ENCODE peak calls at places on chromosomes 2 and 18, in four cellular contexts. One of them, this sample, is unnamed.

GRCh38 chr2:65647249-65647842 is 214.9 kb upstream of the SPRED2 start:
- DNase-seq in A549: no peak
- DNase-seq in MM.1S: no peak
- DNase-seq in hepatocyte: no peak
- DNase-seq in this sample: no peak

GRCh38 chr2:224038049-224038829 is 847 bp downstream of the SERPINE2 start:
- DNase-seq in A549: peak
- DNase-seq in MM.1S: peak
- DNase-seq in hepatocyte: peak
- DNase-seq in this sample: peak

GRCh38 chr2:11533278-11534077 is at the start of gene GREB1:
- DNase-seq in A549: no peak
- DNase-seq in MM.1S: no peak
- DNase-seq in hepatocyte: no peak
- DNase-seq in this sample: peak

GRCh38 chr2:197148401-197148800 is 162.2 kb downstream of the ANKRD44 start:
- DNase-seq in A549: no peak
- DNase-seq in MM.1S: no peak
- DNase-seq in hepatocyte: no peak
- DNase-seq in this sample: no peak

GRCh38 chr2:178109813-178110212 is 2.4 kb upstream of the RBM45 start:
- DNase-seq in A549: peak
- DNase-seq in MM.1S: peak
- DNase-seq in hepatocyte: peak
- DNase-seq in this sample: peak

GRCh38 chr18:37282386-37283037 is 283.1 kb downstream of the CELF4 start:
- DNase-seq in A549: peak
- DNase-seq in MM.1S: no peak
- DNase-seq in hepatocyte: no peak
- DNase-seq in this sample: no peak

GRCh38 chr2:182377467-182377866 is 49.4 kb downstream of the PDE1A start:
- DNase-seq in A549: no peak
- DNase-seq in MM.1S: no peak
- DNase-seq in hepatocyte: no peak
- DNase-seq in this sample: no peak

GRCh38 chr18:78814321-78814720 is 165.3 kb upstream of the SALL3 start:
- DNase-seq in A549: no peak
- DNase-seq in MM.1S: no peak
- DNase-seq in hepatocyte: peak
- DNase-seq in this sample: no peak

GRCh38 chr2:211181626-211182025 is 625.2 kb downstream of the CPS1 start:
- DNase-seq in A549: no peak
- DNase-seq in MM.1S: no peak
- DNase-seq in hepatocyte: peak
- DNase-seq in this sample: peak

GRCh38 chr2:85255813-85256581 is 71.8 kb downstream of the TGOLN2 start:
- DNase-seq in A549: no peak
- DNase-seq in MM.1S: no peak
- DNase-seq in hepatocyte: peak
- DNase-seq in this sample: peak

GRCh38 chr2:4291430-4291829 is 588.1 kb downstream of the DCDC2C start:
- DNase-seq in A549: no peak
- DNase-seq in MM.1S: peak
- DNase-seq in hepatocyte: no peak
- DNase-seq in this sample: no peak
- H3K4me2 ChIP-seq in A549: no peak
- H3K4me2 ChIP-seq in MM.1S: no peak
- H3K4me2 ChIP-seq in hepatocyte: no peak
- H3K4me2 ChIP-seq in this sample: no peak

GRCh38 chr2:190407246-190407661 is 901 bp upstream of the MFSD6 start:
- DNase-seq in A549: peak
- DNase-seq in MM.1S: no peak
- DNase-seq in hepatocyte: no peak
- DNase-seq in this sample: no peak

GRCh38 chr2:190410171-190410570 is 2.0 kb downstream of the MFSD6 start:
- DNase-seq in A549: no peak
- DNase-seq in MM.1S: no peak
- DNase-seq in hepatocyte: no peak
- DNase-seq in this sample: no peak

GRCh38 chr2:190407662-190408537 is at the start of gene MFSD6:
- DNase-seq in A549: peak
- DNase-seq in MM.1S: peak
- DNase-seq in hepatocyte: peak
- DNase-seq in this sample: no peak

GRCh38 chr2:190408538-190409271 is 550 bp downstream of the MFSD6 start:
- DNase-seq in A549: peak
- DNase-seq in MM.1S: peak
- DNase-seq in hepatocyte: peak
- DNase-seq in this sample: peak

DNA sequence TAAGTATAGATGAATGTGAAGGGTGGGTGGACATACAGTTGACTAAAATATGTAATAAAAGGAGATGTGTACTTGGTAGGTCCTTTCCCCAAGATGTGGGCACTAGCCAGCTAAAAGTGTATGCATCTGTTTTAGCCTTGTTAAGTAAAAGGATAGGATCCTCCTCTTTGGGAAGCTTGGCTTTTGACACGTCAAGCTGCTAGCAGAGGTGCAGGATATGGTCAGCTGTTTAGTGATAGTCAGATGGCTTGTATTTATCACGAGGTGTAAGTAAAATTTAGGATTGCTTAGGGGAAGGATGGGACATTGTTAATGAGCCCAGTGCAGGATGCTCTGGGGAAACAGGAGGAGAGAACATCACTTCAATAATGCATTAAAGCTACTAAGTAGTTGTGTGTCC is 1.5 kb downstream of the MFSD6 start:
- DNase-seq in A549: no peak
- DNase-seq in MM.1S: no peak
- DNase-seq in hepatocyte: no peak
- DNase-seq in this sample: no peak
- H3K4me2 ChIP-seq in A549: peak
- H3K4me2 ChIP-seq in MM.1S: peak
- H3K4me2 ChIP-seq in hepatocyte: peak
- H3K4me2 ChIP-seq in this sample: no peak

DNA sequence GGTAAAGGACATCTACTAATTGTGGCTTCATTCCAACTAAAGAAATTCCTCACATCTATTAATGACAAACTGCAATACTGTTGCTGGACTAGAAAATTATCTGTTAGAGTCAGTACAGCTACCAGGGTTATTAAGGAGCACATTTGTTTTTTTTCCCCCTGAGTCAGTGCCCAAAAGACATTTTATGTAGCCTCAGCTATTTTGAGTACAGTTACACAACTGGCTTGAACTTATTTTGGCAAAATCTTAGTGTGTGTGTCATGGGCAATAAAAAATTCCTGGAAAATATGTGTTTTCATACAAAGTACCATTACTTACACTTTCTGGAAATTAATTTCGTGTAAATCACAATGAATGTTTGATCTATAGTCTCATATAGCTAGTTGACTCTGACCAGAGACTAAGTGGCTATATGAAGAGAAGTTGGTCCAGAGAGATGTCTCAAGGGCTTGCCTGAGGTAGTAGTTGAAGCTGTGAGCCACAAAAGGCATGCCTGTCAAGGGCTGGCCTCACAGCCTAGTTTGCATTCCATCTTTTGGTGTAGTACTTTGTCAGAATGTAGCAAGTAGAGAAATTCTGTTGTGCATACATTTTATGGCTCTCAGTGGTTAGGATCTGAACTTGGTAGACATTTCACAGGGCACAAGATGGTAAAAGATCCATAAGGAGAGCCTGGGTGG is 283.4 kb downstream of the MTX2 start:
- DNase-seq in A549: no peak
- DNase-seq in MM.1S: no peak
- DNase-seq in hepatocyte: no peak
- DNase-seq in this sample: no peak
- H3K4me2 ChIP-seq in A549: no peak
- H3K4me2 ChIP-seq in MM.1S: no peak
- H3K4me2 ChIP-seq in hepatocyte: no peak
- H3K4me2 ChIP-seq in this sample: no peak

GRCh38 chr2:200664770-200665494 is 79.1 kb downstream of the AOX1 start:
- DNase-seq in A549: no peak
- DNase-seq in MM.1S: no peak
- DNase-seq in hepatocyte: no peak
- DNase-seq in this sample: no peak

GRCh38 chr2:200665626-200666453 is 80.0 kb downstream of the AOX1 start:
- DNase-seq in A549: no peak
- DNase-seq in MM.1S: no peak
- DNase-seq in hepatocyte: peak
- DNase-seq in this sample: no peak

GRCh38 chr2:200667397-200667796 is 81.6 kb downstream of the AOX1 start:
- DNase-seq in A549: no peak
- DNase-seq in MM.1S: no peak
- DNase-seq in hepatocyte: no peak
- DNase-seq in this sample: no peak

GRCh38 chr2:200670313-200670712 is 84.5 kb downstream of the AOX1 start:
- DNase-seq in A549: peak
- DNase-seq in MM.1S: no peak
- DNase-seq in hepatocyte: no peak
- DNase-seq in this sample: no peak

GRCh38 chr2:200668473-200668872 is 82.7 kb downstream of the AOX1 start:
- DNase-seq in A549: no peak
- DNase-seq in MM.1S: no peak
- DNase-seq in hepatocyte: no peak
- DNase-seq in this sample: no peak
- H3K4me2 ChIP-seq in A549: no peak
- H3K4me2 ChIP-seq in MM.1S: no peak
- H3K4me2 ChIP-seq in hepatocyte: no peak
- H3K4me2 ChIP-seq in this sample: no peak

GRCh38 chr2:32864337-32864736 is 82.4 kb upstream of the LTBP1 start:
- DNase-seq in A549: peak
- DNase-seq in MM.1S: no peak
- DNase-seq in hepatocyte: no peak
- DNase-seq in this sample: peak

GRCh38 chr2:32863803-32864202 is 83.0 kb upstream of the LTBP1 start:
- DNase-seq in A549: no peak
- DNase-seq in MM.1S: no peak
- DNase-seq in hepatocyte: no peak
- DNase-seq in this sample: peak

GRCh38 chr2:32863326-32863725 is 83.4 kb upstream of the LTBP1 start:
- DNase-seq in A549: no peak
- DNase-seq in MM.1S: no peak
- DNase-seq in hepatocyte: no peak
- DNase-seq in this sample: no peak

GRCh38 chr2:32865399-32866068 is 81.2 kb upstream of the LTBP1 start:
- DNase-seq in A549: peak
- DNase-seq in MM.1S: no peak
- DNase-seq in hepatocyte: no peak
- DNase-seq in this sample: peak

DNA sequence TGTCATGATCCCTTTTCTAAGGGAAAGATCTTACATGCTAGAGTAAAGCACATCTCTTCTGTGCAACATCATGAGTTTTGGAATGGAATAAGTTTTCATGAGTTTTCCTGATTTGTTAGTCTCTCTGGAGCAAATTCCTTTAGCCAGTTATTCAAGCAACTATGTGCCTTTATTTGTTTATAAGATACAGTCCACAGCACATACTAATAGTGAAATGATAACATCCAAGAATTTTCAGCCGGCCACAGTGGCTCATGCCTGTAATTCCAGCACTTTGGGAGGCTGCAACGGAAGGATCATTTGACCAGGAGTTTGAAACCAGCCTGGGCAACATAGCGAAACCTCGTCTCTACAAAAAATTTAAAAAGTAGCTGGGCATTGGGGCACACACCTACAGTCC is 82.0 kb upstream of the LTBP1 start:
- DNase-seq in A549: no peak
- DNase-seq in MM.1S: no peak
- DNase-seq in hepatocyte: no peak
- DNase-seq in this sample: peak
- H3K4me2 ChIP-seq in A549: peak
- H3K4me2 ChIP-seq in MM.1S: no peak
- H3K4me2 ChIP-seq in hepatocyte: no peak
- H3K4me2 ChIP-seq in this sample: peak

GRCh38 chr2:23285076-23285795 is 99.7 kb upstream of the KLHL29 start:
- DNase-seq in A549: no peak
- DNase-seq in MM.1S: no peak
- DNase-seq in hepatocyte: no peak
- DNase-seq in this sample: no peak

GRCh38 chr2:23286031-23286764 is 98.8 kb upstream of the KLHL29 start:
- DNase-seq in A549: no peak
- DNase-seq in MM.1S: no peak
- DNase-seq in hepatocyte: no peak
- DNase-seq in this sample: peak

GRCh38 chr2:23289671-23290070 is 95.3 kb upstream of the KLHL29 start:
- DNase-seq in A549: no peak
- DNase-seq in MM.1S: no peak
- DNase-seq in hepatocyte: no peak
- DNase-seq in this sample: no peak

GRCh38 chr2:23287250-23287704 is 97.7 kb upstream of the KLHL29 start:
- DNase-seq in A549: no peak
- DNase-seq in MM.1S: no peak
- DNase-seq in hepatocyte: peak
- DNase-seq in this sample: peak

GRCh38 chr2:23286765-23287155 is 98.2 kb upstream of the KLHL29 start:
- DNase-seq in A549: no peak
- DNase-seq in MM.1S: no peak
- DNase-seq in hepatocyte: peak
- DNase-seq in this sample: peak
- H3K4me2 ChIP-seq in A549: peak
- H3K4me2 ChIP-seq in MM.1S: no peak
- H3K4me2 ChIP-seq in hepatocyte: no peak
- H3K4me2 ChIP-seq in this sample: no peak

This sample was measured in mesenchymal stem cell.